ENCODE peak calls at places on chromosome 2, in five cellular contexts. B, Y, T, G and W are unnamed samples.

GRCh38 chr2:192333642-192334041 is 138.9 kb upstream of the TMEFF2 start:
- DNase-seq in B (no peak), Y (no peak), T (no peak), G (no peak), W (no peak)

GRCh38 chr2:181586569-181587076 is 70.3 kb downstream of the CERKL start:
- DNase-seq in B (no peak), Y (peak), T (no peak), G (no peak), W (no peak)

GRCh38 chr2:212723226-212723625 is 184.6 kb upstream of the ERBB4 start:
- DNase-seq in B (no peak), Y (no peak), T (no peak), G (no peak), W (no peak)

GRCh38 chr2:206989306-206989705 is 50.0 kb downstream of the CPO start:
- DNase-seq in B (no peak), Y (peak), T (peak), G (no peak), W (peak)

GRCh38 chr2:156405586-156405985 is 30.6 kb upstream of the GPD2 start:
- DNase-seq in B (no peak), Y (no peak), T (peak), G (no peak), W (peak)

GRCh38 chr2:69076601-69077000 is 63.6 kb downstream of the ANTXR1 start:
- DNase-seq in B (no peak), Y (no peak), T (no peak), G (no peak), W (no peak)

GRCh38 chr2:149000168-149000938 is 38.1 kb upstream of the LYPD6B start:
- DNase-seq in B (no peak), Y (no peak), T (no peak), G (no peak), W (no peak)

GRCh38 chr2:240856151-240856980 is 12.3 kb upstream of the AGXT start:
- DNase-seq in B (no peak), Y (peak), T (no peak), G (no peak), W (peak)

GRCh38 chr2:224069172-224069571 is 30.1 kb upstream of the SERPINE2 start:
- DNase-seq in B (no peak), Y (no peak), T (peak), G (no peak), W (no peak)

GRCh38 chr2:130328710-130329109 is 14.0 kb upstream of the IMP4 start:
- DNase-seq in B (no peak), Y (no peak), T (no peak), G (no peak), W (no peak)

GRCh38 chr2:60661073-60661738 is 94.9 kb upstream of the PAPOLG start:
- DNase-seq in B (no peak), Y (no peak), T (no peak), G (no peak), W (peak)

GRCh38 chr2:134146620-134147019 is 107.3 kb upstream of the MGAT5 start:
- DNase-seq in B (no peak), Y (no peak), T (no peak), G (no peak), W (no peak)

GRCh38 chr2:197675246-197675645 is at the start of gene RFTN2:
- DNase-seq in B (no peak), Y (no peak), T (no peak), G (no peak), W (no peak)

GRCh38 chr2:54839526-54840255 is 116.2 kb downstream of the EML6 start:
- DNase-seq in B (no peak), Y (no peak), T (no peak), G (no peak), W (no peak)

GRCh38 chr2:46416280-46416679 is 63.1 kb upstream of the TMEM247 start:
- DNase-seq in B (no peak), Y (no peak), T (no peak), G (no peak), W (no peak)

GRCh38 chr2:201118957-201119848 is 3.2 kb downstream of the CFLAR start:
- DNase-seq in B (no peak), Y (no peak), T (no peak), G (no peak), W (peak)

GRCh38 chr2:173048901-173049661 is 26.6 kb upstream of the MAP3K20 start:
- DNase-seq in B (no peak), Y (no peak), T (peak), G (no peak), W (peak)

GRCh38 chr2:138787053-138787666 is 7.0 kb upstream of the NXPH2 start:
- DNase-seq in B (no peak), Y (no peak), T (no peak), G (no peak), W (peak)

GRCh38 chr2:112940859-112941258 is 29.9 kb downstream of the IL37 start:
- DNase-seq in B (no peak), Y (no peak), T (no peak), G (no peak), W (no peak)

GRCh38 chr2:73110622-73111299 is 2.0 kb downstream of the RAB11FIP5 start:
- DNase-seq in B (no peak), Y (no peak), T (no peak), G (no peak), W (no peak)

GRCh38 chr2:195514365-195514764 is 142.7 kb upstream of the SLC39A10 start:
- DNase-seq in B (no peak), Y (no peak), T (no peak), G (no peak), W (no peak)

GRCh38 chr2:61671561-61672315 is 133.6 kb upstream of the XPO1 start:
- DNase-seq in B (no peak), Y (no peak), T (no peak), G (no peak), W (no peak)

GRCh38 chr2:44360749-44361329 is 455 bp downstream of the PREPL start:
- DNase-seq in B (no peak), Y (no peak), T (no peak), G (peak), W (no peak)

GRCh38 chr2:26216587-26216986 is 27.8 kb downstream of the HADHA start:
- DNase-seq in B (no peak), Y (no peak), T (no peak), G (no peak), W (no peak)

GRCh38 chr2:10911291-10912075 is at the start of gene KCNF1:
- DNase-seq in B (no peak), Y (peak), T (no peak), G (no peak), W (peak)

GRCh38 chr2:9406529-9407362 is 16.6 kb downstream of the ITGB1BP1 start:
- DNase-seq in B (no peak), Y (no peak), T (no peak), G (no peak), W (no peak)

GRCh38 chr2:51695531-51695930 is 663.6 kb upstream of the NRXN1 start:
- DNase-seq in B (no peak), Y (no peak), T (no peak), G (no peak), W (no peak)

GRCh38 chr2:36809046-36809445 is 112.5 kb downstream of the VIT start:
- DNase-seq in B (no peak), Y (no peak), T (no peak), G (no peak), W (no peak)

GRCh38 chr2:235493402-235493774 is 455 bp upstream of the AGAP1 start:
- DNase-seq in B (no peak), Y (no peak), T (no peak), G (no peak), W (no peak)

GRCh38 chr2:228688007-228688645 is 506.6 kb upstream of the SPHKAP start:
- DNase-seq in B (no peak), Y (no peak), T (no peak), G (no peak), W (no peak)